ENCODE peak calls at places on chromosomes 7 and 10, in five cellular contexts. N is neuronal stem cell, L is IMR-90, H is trophoblast cell, Q is H1. U is an unnamed sample.

GRCh38 chr7:41694490-41694889 is 8.4 kb downstream of the INHBA start:
- DNase-seq in L (peak; percentile 22), N (no peak), H (no peak), Q (no peak), U (no peak)

GRCh38 chr7:69635572-69636190 is 37.4 kb downstream of the AUTS2 start:
- DNase-seq in L (no peak), N (no peak), H (no peak), Q (no peak), U (no peak)

GRCh38 chr10:1417574-1417973 is 319.8 kb downstream of the ADARB2 start:
- DNase-seq in L (no peak), N (no peak), H (no peak), Q (no peak), U (no peak)

GRCh38 chr7:103080923-103081322 is 6.0 kb downstream of the ARMC10 start:
- DNase-seq in N (no peak), L (no peak), Q (no peak), H (no peak), U (no peak)

GRCh38 chr7:70568674-70569334 is 563.1 kb upstream of the GALNT17 start:
- DNase-seq in N (no peak), Q (no peak), L (no peak), H (no peak), U (no peak)

GRCh38 chr7:80918406-80918805 is 445 bp downstream of the SEMA3C start:
- DNase-seq in N (peak; percentile 20), H (peak; percentile 51), L (no peak), Q (no peak), U (no peak)

GRCh38 chr7:45920543-45921380 is at the start of gene IGFBP3:
- DNase-seq in L (peak; percentile 69), N (peak; percentile 74), Q (peak; percentile 76), H (peak; percentile 82), U (peak; percentile 67)

GRCh38 chr10:69745698-69746097 is 56.0 kb upstream of the COL13A1 start:
- DNase-seq in H (no peak), N (no peak), L (no peak), Q (no peak), U (no peak)

GRCh38 chr10:101219137-101219945 is 9.9 kb downstream of the LBX1 start:
- DNase-seq in N (no peak), H (no peak), L (no peak), Q (no peak), U (no peak)

GRCh38 chr7:76047811-76048667 is at the start of the genes MDH2 and STYXL1:
- DNase-seq in H (peak; percentile 98), Q (peak; percentile 93), N (peak; percentile 93), L (peak; percentile 95), U (peak; percentile 97)

GRCh38 chr10:98262571-98262970 is 5.4 kb downstream of the LOXL4 start:
- DNase-seq in L (peak; percentile 36), N (no peak), H (peak; percentile 39), Q (no peak), U (no peak)

GRCh38 chr10:129956285-129956649 is 7.8 kb downstream of the EBF3 start:
- DNase-seq in L (no peak), N (no peak), Q (no peak), H (no peak), U (no peak)

GRCh38 chr10:132506711-132507466 is 30.7 kb upstream of the INPP5A start:
- DNase-seq in H (no peak), N (no peak), L (peak; percentile 55), Q (no peak), U (no peak)

GRCh38 chr10:43390791-43391190 is 18.2 kb downstream of the HNRNPF start:
- DNase-seq in H (no peak), N (no peak), L (peak; percentile 49), Q (no peak), U (peak; percentile 70)

GRCh38 chr10:131690805-131691239 is 210.0 kb upstream of the PPP2R2D start:
- DNase-seq in L (no peak), N (no peak), Q (no peak), H (no peak), U (no peak)

GRCh38 chr10:2987185-2987768 is 80.1 kb upstream of the PFKP start:
- DNase-seq in Q (no peak), L (no peak), N (no peak), H (no peak), U (no peak)

GRCh38 chr7:46011059-46011458 is 90.0 kb upstream of the IGFBP3 start:
- DNase-seq in L (no peak), Q (no peak), H (no peak), N (no peak), U (no peak)

GRCh38 chr10:24569828-24570657 is 153.6 kb downstream of the ARHGAP21 start:
- DNase-seq in H (no peak), L (no peak), Q (no peak), N (no peak), U (no peak)

GRCh38 chr7:30846378-30846777 is 65.3 kb upstream of the AQP1 start:
- DNase-seq in L (no peak), H (no peak), N (no peak), Q (no peak), U (no peak)

GRCh38 chr7:149228831-149229471 is 10.5 kb upstream of the ZNF212 start:
- DNase-seq in L (no peak), Q (no peak), H (peak; percentile 29), N (no peak), U (no peak)

GRCh38 chr7:1020849-1021251 is 23.5 kb upstream of the GPR146 start:
- DNase-seq in N (no peak), L (no peak), Q (no peak), H (no peak), U (no peak)

GRCh38 chr7:15687645-15688025 is 1.2 kb upstream of the MEOX2 start:
- DNase-seq in H (no peak), Q (peak; percentile 51), N (peak; percentile 41), L (no peak), U (no peak)

GRCh38 chr10:59027975-59028640 is 148.3 kb upstream of the PHYHIPL start:
- DNase-seq in L (no peak), N (no peak), Q (no peak), H (no peak), U (no peak)

GRCh38 chr10:43284341-43284910 is 17.6 kb upstream of the RASGEF1A start:
- DNase-seq in H (peak; percentile 73), Q (no peak), L (no peak), N (no peak), U (no peak)

GRCh38 chr10:1180836-1181235 is 124.7 kb downstream of the WDR37 start:
- DNase-seq in L (no peak), H (no peak), Q (no peak), N (no peak), U (no peak)

GRCh38 chr7:33982425-33982786 is 77.1 kb downstream of the BMPER start:
- DNase-seq in L (peak; percentile 76), H (peak; percentile 59), Q (no peak), N (no peak), U (peak; percentile 67)

GRCh38 chr10:99431190-99431549 is 746 bp upstream of the GOT1 start:
- DNase-seq in H (no peak), L (peak; percentile 41), Q (no peak), N (no peak), U (peak; percentile 65)

GRCh38 chr10:97210576-97210975 is 24.8 kb upstream of the SLIT1 start:
- DNase-seq in N (peak; percentile 86), Q (peak; percentile 97), L (peak; percentile 66), H (peak; percentile 90), U (peak; percentile 71)

GRCh38 chr10:87842776-87843497 is 20.4 kb downstream of the KLLN start:
- DNase-seq in L (peak; percentile 84), N (no peak), Q (no peak), H (no peak), U (peak; percentile 79)

GRCh38 chr10:74078037-74078436 is 72.6 kb downstream of the AP3M1 start:
- DNase-seq in H (no peak), L (peak; percentile 66), Q (no peak), N (no peak), U (peak; percentile 62)

GRCh38 chr7:3561908-3562307 is 260.9 kb downstream of the SDK1 start:
- DNase-seq in L (no peak), N (no peak), H (peak; percentile 69), Q (no peak), U (no peak)

GRCh38 chr7:111198255-111198654 is 107.3 kb downstream of the LRRN3 start:
- DNase-seq in N (no peak), H (peak; percentile 69), L (peak; percentile 100), Q (no peak), U (peak; percentile 97)

GRCh38 chr10:103661951-103662405 is 168.5 kb downstream of the NEURL1 start:
- DNase-seq in L (no peak), Q (no peak), H (no peak), N (no peak), U (no peak)

GRCh38 chr10:104123397-104123796 is 1.4 kb downstream of the SFR1 start:
- DNase-seq in H (no peak), Q (no peak), L (peak; percentile 30), N (no peak), U (peak; percentile 25)

GRCh38 chr7:143492043-143492471 is 14.4 kb downstream of the TAS2R41 start:
- DNase-seq in L (peak; percentile 90), H (peak; percentile 93), N (no peak), Q (no peak), U (peak; percentile 92)

GRCh38 chr7:158255156-158255555 is 332.5 kb downstream of the PTPRN2 start:
- DNase-seq in N (no peak), L (no peak), H (no peak), Q (no peak), U (no peak)
- H3K9me3 ChIP-seq in N (no peaks in the 10 kb centered on the region), L (peaks cover 63% of the 10 kb centered on the region), H (peaks cover 39% of the 10 kb centered on the region), Q (peaks cover 57% of the 10 kb centered on the region), U (peaks cover 14% of the 10 kb centered on the region)

GRCh38 chr7:37247881-37248280 is 200.8 kb downstream of the ELMO1 start:
- DNase-seq in L (peak; percentile 16), Q (no peak), N (no peak), H (peak; percentile 19), U (peak; percentile 10)
- H3K4me3 ChIP-seq in L (no peak overlapping the region), Q (peak overlapping the region; percentile 40), N (no peak overlapping the region), H (no peak overlapping the region), U (no peak overlapping the region)

DNA sequence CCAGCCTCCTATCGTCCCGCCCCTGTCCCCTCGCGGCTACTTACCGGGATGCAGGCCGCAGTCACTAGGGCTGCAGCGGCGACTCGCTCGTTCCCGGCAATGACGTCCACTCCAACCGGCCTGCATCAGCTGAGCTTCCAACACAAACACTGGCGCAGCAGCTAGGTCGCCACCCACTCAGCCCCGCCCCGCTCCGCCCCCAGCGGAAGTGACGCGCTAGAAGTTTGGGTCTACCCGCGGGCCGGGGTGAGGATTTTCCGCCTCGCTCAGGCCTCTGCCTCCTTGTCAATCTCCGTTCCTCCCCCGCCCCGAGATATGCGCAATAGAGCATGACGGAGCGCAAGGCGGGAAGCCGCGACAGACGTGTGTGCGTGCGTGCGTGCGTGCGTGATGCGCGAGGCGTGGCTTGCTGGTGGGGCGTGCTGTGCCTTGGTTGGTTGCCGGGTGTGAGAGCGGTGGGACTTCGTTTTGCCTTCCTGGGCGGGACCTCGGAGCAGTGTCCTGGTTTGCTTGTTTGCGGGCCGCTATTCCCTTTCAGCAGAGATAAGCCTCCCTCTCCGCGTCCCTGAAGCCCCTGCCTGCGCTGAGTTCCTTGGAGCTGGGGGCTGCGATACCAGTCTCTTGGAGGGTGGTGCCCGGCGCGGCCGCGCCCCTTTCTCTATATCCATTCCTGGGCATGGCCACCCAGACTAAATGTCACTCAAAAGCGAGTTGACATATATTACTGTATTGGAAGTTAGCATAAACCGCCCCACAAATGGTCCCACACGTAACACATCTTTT is at the start of gene PNPLA8:
- DNase-seq in N (peak; percentile 99), Q (peak; percentile 100), H (peak; percentile 100), L (peak; percentile 99), U (peak; percentile 100)
- H4K8ac ChIP-seq in N (no peak within 1 kb of the TSS), Q (peak within 1 kb of the TSS; percentile 88), H (peak within 1 kb of the TSS; percentile 85), L (peak within 1 kb of the TSS; percentile 85), U (peak within 1 kb of the TSS; percentile 91)

DNA sequence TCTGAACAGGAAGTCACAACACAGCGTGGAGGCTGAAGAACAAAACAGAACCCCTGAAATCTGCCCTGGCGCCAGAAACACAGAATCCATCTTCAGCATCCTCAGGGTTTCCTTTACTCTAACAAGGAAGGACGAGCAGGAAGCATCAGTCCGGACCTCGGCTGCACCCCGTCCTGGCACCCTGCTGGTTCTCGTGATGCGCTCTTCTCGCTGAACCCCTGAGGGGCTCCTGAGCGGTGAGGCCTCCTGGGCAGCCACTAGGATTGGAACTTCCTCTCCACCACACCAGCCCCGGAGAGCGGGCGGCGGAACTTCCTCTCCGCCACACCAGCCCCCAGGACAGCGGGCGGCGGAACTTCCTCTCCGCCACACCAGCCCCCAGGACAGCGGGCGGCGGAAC is 461.9 kb downstream of the PTPRN2 start:
- DNase-seq in N (no peak), Q (no peak), H (no peak), L (no peak), U (no peak)
- H3K9me3 ChIP-seq in N (no peaks in the 10 kb centered on the region), Q (peaks cover 62% of the 10 kb centered on the region), H (peaks cover 57% of the 10 kb centered on the region), L (peaks cover 63% of the 10 kb centered on the region), U (peaks cover 13% of the 10 kb centered on the region)